ENCODE peak calls at places on chromosomes 7 and 10, in six cellular contexts. D is hepatic stellate cell, S is cardiac fibroblast, A is iris pigment epithelial cell, Q is HuH-7, H is Right ventricle myocardium inferior. C is an unnamed sample.

GRCh38 chr7:15862781-15863165 is 176.3 kb upstream of the MEOX2 start:
- DNase-seq in H (no peak), S (no peak), A (no peak), Q (no peak), D (no peak), C (no peak)

GRCh38 chr10:74930962-74931361 is 104.6 kb downstream of the KAT6B start:
- DNase-seq in Q (no peak), H (no peak), S (no peak), A (no peak), D (no peak), C (no peak)

GRCh38 chr10:74753295-74754211 is 72.8 kb upstream of the KAT6B start:
- DNase-seq in D (no peak), Q (no peak), A (peak), H (no peak), S (no peak), C (peak)

GRCh38 chr7:157432541-157432956 is 95.7 kb downstream of the DNAJB6 start:
- DNase-seq in Q (no peak), D (peak), S (peak), A (peak), H (no peak), C (peak)

GRCh38 chr10:88066876-88067275 is 203.5 kb downstream of the PTEN start:
- DNase-seq in S (no peak), H (no peak), D (no peak), Q (no peak), A (no peak), C (no peak)

GRCh38 chr7:95376632-95377380 is 19.4 kb downstream of the PON3 start:
- DNase-seq in Q (no peak), H (no peak), A (no peak), D (no peak), S (no peak), C (no peak)

GRCh38 chr10:67801118-67801517 is 36.9 kb downstream of the DNAJC12 start:
- DNase-seq in Q (no peak), A (no peak), S (no peak), H (no peak), D (no peak), C (no peak)

GRCh38 chr10:21100871-21101514 is 203.9 kb upstream of the NEBL start:
- DNase-seq in D (no peak), A (peak), S (peak), H (no peak), Q (no peak), C (no peak)

GRCh38 chr7:104967088-104967487 is 46.9 kb upstream of the KMT2E start:
- DNase-seq in H (no peak), Q (no peak), S (peak), A (peak), D (no peak), C (no peak)

GRCh38 chr7:39732837-39733804 is 109.7 kb downstream of the RALA start:
- DNase-seq in S (peak), A (peak), Q (peak), D (peak), H (peak), C (peak)

GRCh38 chr7:142873281-142873784 is 12.2 kb downstream of the TRPV6 start:
- DNase-seq in H (no peak), A (peak), S (peak), Q (peak), D (peak), C (peak)

GRCh38 chr7:121204537-121204936 is 124.3 kb upstream of the WNT16 start:
- DNase-seq in A (peak), H (no peak), S (no peak), D (no peak), Q (no peak), C (peak)

GRCh38 chr7:21884496-21884895 is 61.2 kb downstream of the CDCA7L start:
- DNase-seq in S (no peak), A (no peak), H (no peak), Q (no peak), D (no peak), C (no peak)

GRCh38 chr7:8151161-8151560 is 110.8 kb downstream of the ICA1 start:
- DNase-seq in A (no peak), S (no peak), D (no peak), H (no peak), Q (no peak), C (no peak)

GRCh38 chr10:130807096-130807495 is 504.4 kb downstream of the TCERG1L start:
- DNase-seq in Q (no peak), D (no peak), H (no peak), A (no peak), S (no peak), C (no peak)

GRCh38 chr10:58981846-58982245 is 194.6 kb upstream of the PHYHIPL start:
- DNase-seq in H (no peak), D (no peak), Q (no peak), S (no peak), A (no peak), C (no peak)

GRCh38 chr10:80186364-80187012 is 18.8 kb downstream of the ANXA11 start:
- DNase-seq in H (peak), D (no peak), S (no peak), Q (no peak), A (no peak), C (peak)

GRCh38 chr7:18459439-18459838 is 36.1 kb upstream of the HDAC9 start:
- DNase-seq in A (no peak), H (no peak), Q (no peak), S (no peak), D (no peak), C (peak)

GRCh38 chr10:128147669-128148068 is 21.4 kb upstream of the MKI67 start:
- DNase-seq in D (peak), S (peak), A (peak), H (no peak), Q (no peak), C (peak)

GRCh38 chr10:4196948-4197390 is 412.0 kb upstream of the KLF6 start:
- DNase-seq in A (peak), S (peak), D (peak), H (no peak), Q (no peak), C (peak)

GRCh38 chr10:4093438-4093837 is 308.4 kb upstream of the KLF6 start:
- DNase-seq in D (no peak), Q (no peak), S (no peak), H (no peak), A (peak), C (peak)

GRCh38 chr7:28785002-28785995 is 172.8 kb downstream of the TRIL start:
- DNase-seq in H (no peak), D (no peak), A (no peak), Q (no peak), S (no peak), C (no peak)

GRCh38 chr10:78802866-78803265 is 265.9 kb upstream of the ZMIZ1 start:
- DNase-seq in D (peak), Q (no peak), S (peak), H (peak), A (peak), C (peak)

GRCh38 chr7:47474937-47475879 is 106.7 kb downstream of the TNS3 start:
- DNase-seq in H (peak), S (peak), Q (peak), D (peak), A (peak), C (peak)

GRCh38 chr7:2927592-2927991 is 83.5 kb upstream of the GNA12 start:
- DNase-seq in D (no peak), H (no peak), A (no peak), S (no peak), Q (no peak), C (no peak)

GRCh38 chr10:77943086-77943901 is 16.7 kb upstream of the DLG5 start:
- DNase-seq in Q (no peak), H (no peak), D (peak), A (peak), S (peak), C (peak)

GRCh38 chr7:18471476-18472160 is 23.9 kb upstream of the HDAC9 start:
- DNase-seq in Q (no peak), S (no peak), H (no peak), A (no peak), D (no peak), C (no peak)